ENCODE peak calls at places on chromosomes 1 and 21, in eight cellular contexts. One of them, this sample, is unnamed.

GRCh38 chr21:45875881-45876280 is 105.7 kb upstream of the COL6A1 start:
- DNase-seq in GM20000: no peak
- DNase-seq in small intestine: no peak
- DNase-seq in stimulated activated CD8-positive, alpha-beta memory T cell treated with anti-CD3 and anti-CD28 coated beads, Interleukin-15, amount 100 ng/mL, for 24 hours: no peak
- DNase-seq in left ventricle myocardium superior: no peak
- DNase-seq in EL: no peak
- DNase-seq in activated effector memory CD4-positive, alpha-beta T cell treated with anti-CD3 and anti-CD28 coated beads, Interleukin-2, amount 50 U/mL, for 16 hours: peak; percentile 36
- DNase-seq in IMR-90: no peak
- DNase-seq in this sample: no peak

GRCh38 chr1:67721112-67721511 is 36.1 kb downstream of the GADD45A start:
- DNase-seq in IMR-90: no peak
- DNase-seq in left ventricle myocardium superior: no peak
- DNase-seq in stimulated activated CD8-positive, alpha-beta memory T cell treated with anti-CD3 and anti-CD28 coated beads, Interleukin-15, amount 100 ng/mL, for 24 hours: no peak
- DNase-seq in EL: no peak
- DNase-seq in GM20000: no peak
- DNase-seq in activated effector memory CD4-positive, alpha-beta T cell treated with anti-CD3 and anti-CD28 coated beads, Interleukin-2, amount 50 U/mL, for 16 hours: no peak
- DNase-seq in small intestine: no peak
- DNase-seq in this sample: no peak

GRCh38 chr21:36347278-36347961 is 27.4 kb downstream of the MORC3 start:
- DNase-seq in stimulated activated CD8-positive, alpha-beta memory T cell treated with anti-CD3 and anti-CD28 coated beads, Interleukin-15, amount 100 ng/mL, for 24 hours: no peak
- DNase-seq in activated effector memory CD4-positive, alpha-beta T cell treated with anti-CD3 and anti-CD28 coated beads, Interleukin-2, amount 50 U/mL, for 16 hours: no peak
- DNase-seq in EL: peak; percentile 28
- DNase-seq in IMR-90: peak; percentile 55
- DNase-seq in left ventricle myocardium superior: no peak
- DNase-seq in small intestine: no peak
- DNase-seq in GM20000: no peak
- DNase-seq in this sample: no peak

GRCh38 chr1:205014772-205015171 is 28.2 kb upstream of the CNTN2 start:
- DNase-seq in small intestine: no peak
- DNase-seq in stimulated activated CD8-positive, alpha-beta memory T cell treated with anti-CD3 and anti-CD28 coated beads, Interleukin-15, amount 100 ng/mL, for 24 hours: no peak
- DNase-seq in IMR-90: no peak
- DNase-seq in EL: no peak
- DNase-seq in GM20000: no peak
- DNase-seq in left ventricle myocardium superior: no peak
- DNase-seq in activated effector memory CD4-positive, alpha-beta T cell treated with anti-CD3 and anti-CD28 coated beads, Interleukin-2, amount 50 U/mL, for 16 hours: no peak
- DNase-seq in this sample: no peak

GRCh38 chr1:183628537-183628936 is 7.0 kb downstream of the ARPC5 start:
- DNase-seq in left ventricle myocardium superior: no peak
- DNase-seq in small intestine: no peak
- DNase-seq in IMR-90: no peak
- DNase-seq in activated effector memory CD4-positive, alpha-beta T cell treated with anti-CD3 and anti-CD28 coated beads, Interleukin-2, amount 50 U/mL, for 16 hours: no peak
- DNase-seq in GM20000: no peak
- DNase-seq in EL: no peak
- DNase-seq in stimulated activated CD8-positive, alpha-beta memory T cell treated with anti-CD3 and anti-CD28 coated beads, Interleukin-15, amount 100 ng/mL, for 24 hours: no peak
- DNase-seq in this sample: no peak

GRCh38 chr1:197268012-197268411 is at the start of gene CRB1:
- DNase-seq in small intestine: no peak
- DNase-seq in EL: peak; percentile 5
- DNase-seq in activated effector memory CD4-positive, alpha-beta T cell treated with anti-CD3 and anti-CD28 coated beads, Interleukin-2, amount 50 U/mL, for 16 hours: no peak
- DNase-seq in GM20000: no peak
- DNase-seq in stimulated activated CD8-positive, alpha-beta memory T cell treated with anti-CD3 and anti-CD28 coated beads, Interleukin-15, amount 100 ng/mL, for 24 hours: no peak
- DNase-seq in left ventricle myocardium superior: no peak
- DNase-seq in IMR-90: no peak
- DNase-seq in this sample: no peak

GRCh38 chr1:162578071-162578705 is 16.7 kb downstream of the UAP1 start:
- DNase-seq in stimulated activated CD8-positive, alpha-beta memory T cell treated with anti-CD3 and anti-CD28 coated beads, Interleukin-15, amount 100 ng/mL, for 24 hours: no peak
- DNase-seq in GM20000: no peak
- DNase-seq in EL: no peak
- DNase-seq in small intestine: no peak
- DNase-seq in IMR-90: no peak
- DNase-seq in activated effector memory CD4-positive, alpha-beta T cell treated with anti-CD3 and anti-CD28 coated beads, Interleukin-2, amount 50 U/mL, for 16 hours: no peak
- DNase-seq in left ventricle myocardium superior: no peak
- DNase-seq in this sample: no peak

GRCh38 chr1:60765204-60765603 is 317.2 kb upstream of the NFIA start:
- DNase-seq in small intestine: peak; percentile 23
- DNase-seq in GM20000: no peak
- DNase-seq in left ventricle myocardium superior: no peak
- DNase-seq in IMR-90: no peak
- DNase-seq in EL: peak; percentile 25
- DNase-seq in activated effector memory CD4-positive, alpha-beta T cell treated with anti-CD3 and anti-CD28 coated beads, Interleukin-2, amount 50 U/mL, for 16 hours: no peak
- DNase-seq in stimulated activated CD8-positive, alpha-beta memory T cell treated with anti-CD3 and anti-CD28 coated beads, Interleukin-15, amount 100 ng/mL, for 24 hours: no peak
- DNase-seq in this sample: no peak

GRCh38 chr1:18946550-18947381 is 9.7 kb downstream of the IFFO2 start:
- DNase-seq in activated effector memory CD4-positive, alpha-beta T cell treated with anti-CD3 and anti-CD28 coated beads, Interleukin-2, amount 50 U/mL, for 16 hours: no peak
- DNase-seq in small intestine: no peak
- DNase-seq in GM20000: no peak
- DNase-seq in left ventricle myocardium superior: no peak
- DNase-seq in IMR-90: no peak
- DNase-seq in EL: peak; percentile 34
- DNase-seq in stimulated activated CD8-positive, alpha-beta memory T cell treated with anti-CD3 and anti-CD28 coated beads, Interleukin-15, amount 100 ng/mL, for 24 hours: no peak
- DNase-seq in this sample: peak; percentile 31

GRCh38 chr1:55364216-55364615 is 149.1 kb upstream of the USP24 start:
- DNase-seq in left ventricle myocardium superior: no peak
- DNase-seq in stimulated activated CD8-positive, alpha-beta memory T cell treated with anti-CD3 and anti-CD28 coated beads, Interleukin-15, amount 100 ng/mL, for 24 hours: no peak
- DNase-seq in activated effector memory CD4-positive, alpha-beta T cell treated with anti-CD3 and anti-CD28 coated beads, Interleukin-2, amount 50 U/mL, for 16 hours: no peak
- DNase-seq in GM20000: no peak
- DNase-seq in EL: no peak
- DNase-seq in small intestine: no peak
- DNase-seq in IMR-90: no peak
- DNase-seq in this sample: no peak

GRCh38 chr1:41500378-41500777 is 15.9 kb upstream of the EDN2 start:
- DNase-seq in EL: no peak
- DNase-seq in GM20000: no peak
- DNase-seq in stimulated activated CD8-positive, alpha-beta memory T cell treated with anti-CD3 and anti-CD28 coated beads, Interleukin-15, amount 100 ng/mL, for 24 hours: no peak
- DNase-seq in IMR-90: no peak
- DNase-seq in left ventricle myocardium superior: peak; percentile 73
- DNase-seq in small intestine: peak; percentile 85
- DNase-seq in activated effector memory CD4-positive, alpha-beta T cell treated with anti-CD3 and anti-CD28 coated beads, Interleukin-2, amount 50 U/mL, for 16 hours: no peak
- DNase-seq in this sample: no peak

GRCh38 chr1:101713760-101714159 is 283.0 kb downstream of the OLFM3 start:
- DNase-seq in EL: no peak
- DNase-seq in left ventricle myocardium superior: no peak
- DNase-seq in small intestine: no peak
- DNase-seq in stimulated activated CD8-positive, alpha-beta memory T cell treated with anti-CD3 and anti-CD28 coated beads, Interleukin-15, amount 100 ng/mL, for 24 hours: no peak
- DNase-seq in activated effector memory CD4-positive, alpha-beta T cell treated with anti-CD3 and anti-CD28 coated beads, Interleukin-2, amount 50 U/mL, for 16 hours: no peak
- DNase-seq in GM20000: no peak
- DNase-seq in IMR-90: no peak
- DNase-seq in this sample: no peak

GRCh38 chr1:62391369-62391971 is 45.4 kb upstream of the USP1 start:
- DNase-seq in GM20000: peak; percentile 28
- DNase-seq in IMR-90: no peak
- DNase-seq in left ventricle myocardium superior: no peak
- DNase-seq in activated effector memory CD4-positive, alpha-beta T cell treated with anti-CD3 and anti-CD28 coated beads, Interleukin-2, amount 50 U/mL, for 16 hours: peak; percentile 66
- DNase-seq in small intestine: no peak
- DNase-seq in stimulated activated CD8-positive, alpha-beta memory T cell treated with anti-CD3 and anti-CD28 coated beads, Interleukin-15, amount 100 ng/mL, for 24 hours: no peak
- DNase-seq in EL: peak; percentile 27
- DNase-seq in this sample: no peak

GRCh38 chr1:171834831-171835230 is 6.5 kb upstream of the DNM3 start:
- DNase-seq in EL: no peak
- DNase-seq in activated effector memory CD4-positive, alpha-beta T cell treated with anti-CD3 and anti-CD28 coated beads, Interleukin-2, amount 50 U/mL, for 16 hours: no peak
- DNase-seq in stimulated activated CD8-positive, alpha-beta memory T cell treated with anti-CD3 and anti-CD28 coated beads, Interleukin-15, amount 100 ng/mL, for 24 hours: no peak
- DNase-seq in IMR-90: no peak
- DNase-seq in left ventricle myocardium superior: no peak
- DNase-seq in small intestine: no peak
- DNase-seq in GM20000: no peak
- DNase-seq in this sample: no peak